ENCODE peak calls at places on chromosomes 6 and 20, in four cellular contexts. N is fibroblast of lung, D is body of pancreas, I is heart left ventricle. R is an unnamed sample.
A peak's percentile ranks its signal among the peaks of the same experiment; 100 is the strongest.

GRCh38 chr6:23633986-23634385 is 492.0 kb upstream of the NRSN1 start:
- DNase-seq in I (no peak), D (no peak), N (no peak), R (no peak)

GRCh38 chr6:90472716-90473115 is 114.2 kb downstream of the MAP3K7 start:
- DNase-seq in D (no peak), I (no peak), N (no peak), R (no peak)

GRCh38 chr6:56841751-56842150 is 113.2 kb upstream of the BEND6 start:
- DNase-seq in D (no peak), N (no peak), I (no peak), R (no peak)

GRCh38 chr20:17875106-17875980 is 93.3 kb downstream of the SNX5 start:
- DNase-seq in N (peak; percentile 83), D (peak; percentile 97), I (peak; percentile 56), R (peak; percentile 92)

GRCh38 chr20:58329711-58330110 is 20.2 kb downstream of the RAB22A start:
- DNase-seq in D (no peak), N (no peak), I (no peak), R (no peak)

GRCh38 chr6:24228681-24229255 is 102.8 kb downstream of the NRSN1 start:
- DNase-seq in D (no peak), N (peak; percentile 60), I (no peak), R (peak; percentile 63)

GRCh38 chr20:58553841-58554240 is 38.6 kb upstream of the APCDD1L start:
- DNase-seq in D (no peak), N (peak; percentile 80), I (no peak), R (peak; percentile 30)

GRCh38 chr6:165922309-165922794 is 245.3 kb downstream of the TBXT start:
- DNase-seq in D (no peak), I (no peak), N (peak; percentile 35), R (peak; percentile 86)

GRCh38 chr6:53112404-53112803 is 36.2 kb downstream of the GCM1 start:
- DNase-seq in D (no peak), I (no peak), N (no peak), R (no peak)

GRCh38 chr6:12479885-12480284 is 189.7 kb downstream of the EDN1 start:
- DNase-seq in N (peak; percentile 66), I (no peak), D (no peak), R (peak; percentile 21)

GRCh38 chr6:107625264-107625663 is 135.3 kb downstream of the SOBP start:
- DNase-seq in D (no peak), I (no peak), N (no peak), R (no peak)

GRCh38 chr6:52975580-52975979 is 19.5 kb downstream of the GSTA4 start:
- DNase-seq in D (no peak), N (no peak), I (no peak), R (no peak)

GRCh38 chr6:113416166-113416565 is 441.0 kb upstream of the MARCKS start:
- DNase-seq in D (no peak), N (peak; percentile 46), I (no peak), R (no peak)

GRCh38 chr6:114762145-114762544 is 419.3 kb upstream of the HS3ST5 start:
- DNase-seq in D (no peak), I (no peak), N (no peak), R (no peak)

GRCh38 chr20:61292821-61293612 is 41.0 kb downstream of the CDH4 start:
- DNase-seq in N (no peak), D (no peak), I (no peak), R (no peak)

GRCh38 chr6:148803979-148804378 is 57.1 kb downstream of the UST start:
- DNase-seq in I (no peak), N (peak; percentile 9), D (no peak), R (no peak)

GRCh38 chr20:35269055-35269781 is 8.7 kb downstream of the MMP24OS start:
- DNase-seq in D (peak; percentile 68), I (peak; percentile 43), N (peak; percentile 45), R (peak; percentile 72)

GRCh38 chr6:26205161-26205624 is 118.0 kb downstream of the HFE start:
- DNase-seq in N (peak; percentile 90), I (peak; percentile 84), D (peak; percentile 50), R (peak; percentile 95)

GRCh38 chr6:169101981-169102380 is 151.7 kb downstream of the THBS2 start:
- DNase-seq in I (no peak), D (no peak), N (peak; percentile 61), R (no peak)

GRCh38 chr6:22071655-22072054 is 225.2 kb downstream of the PRL start:
- DNase-seq in N (peak; percentile 50), D (no peak), I (peak; percentile 75), R (peak; percentile 71)
- H3K4me3 ChIP-seq in N (peak overlapping the region; percentile 43), D (no peak overlapping the region), I (peak overlapping the region; percentile 28), R (peak overlapping the region; percentile 36)

GRCh38 chr6:142842423-142843261 is 102.3 kb downstream of the HIVEP2 start:
- DNase-seq in N (peak; percentile 83), D (no peak), I (no peak), R (peak; percentile 60)
- H3K4me3 ChIP-seq in N (peak overlapping the region; percentile 34), D (no peak overlapping the region), I (peak overlapping the region; percentile 24), R (peak overlapping the region; percentile 1)

DNA sequence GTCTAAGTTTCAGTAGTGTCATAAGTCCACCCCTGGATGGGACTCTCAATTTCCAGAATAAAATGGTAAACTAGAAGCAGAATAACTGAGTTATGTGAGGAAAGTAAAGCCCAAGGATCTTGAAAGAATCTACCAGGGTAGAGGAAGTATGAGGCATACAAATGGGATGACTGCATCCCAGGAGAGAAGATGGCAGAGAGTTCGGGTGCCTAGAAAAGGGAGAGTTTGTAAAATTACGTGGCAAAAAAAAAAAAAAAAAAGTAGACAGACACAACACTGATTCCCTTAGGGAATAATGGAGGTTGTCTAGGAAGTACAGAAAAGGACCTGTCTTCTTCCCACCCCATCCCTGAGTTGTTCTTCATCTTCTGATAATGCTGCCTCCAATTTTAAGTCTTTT is 3.4 kb downstream of the GABBR1 start:
- DNase-seq in N (no peak), D (no peak), I (no peak), R (no peak)
- H3K4me3 ChIP-seq in N (no peak overlapping the region), D (no peak overlapping the region), I (no peak overlapping the region), R (no peak overlapping the region)

DNA sequence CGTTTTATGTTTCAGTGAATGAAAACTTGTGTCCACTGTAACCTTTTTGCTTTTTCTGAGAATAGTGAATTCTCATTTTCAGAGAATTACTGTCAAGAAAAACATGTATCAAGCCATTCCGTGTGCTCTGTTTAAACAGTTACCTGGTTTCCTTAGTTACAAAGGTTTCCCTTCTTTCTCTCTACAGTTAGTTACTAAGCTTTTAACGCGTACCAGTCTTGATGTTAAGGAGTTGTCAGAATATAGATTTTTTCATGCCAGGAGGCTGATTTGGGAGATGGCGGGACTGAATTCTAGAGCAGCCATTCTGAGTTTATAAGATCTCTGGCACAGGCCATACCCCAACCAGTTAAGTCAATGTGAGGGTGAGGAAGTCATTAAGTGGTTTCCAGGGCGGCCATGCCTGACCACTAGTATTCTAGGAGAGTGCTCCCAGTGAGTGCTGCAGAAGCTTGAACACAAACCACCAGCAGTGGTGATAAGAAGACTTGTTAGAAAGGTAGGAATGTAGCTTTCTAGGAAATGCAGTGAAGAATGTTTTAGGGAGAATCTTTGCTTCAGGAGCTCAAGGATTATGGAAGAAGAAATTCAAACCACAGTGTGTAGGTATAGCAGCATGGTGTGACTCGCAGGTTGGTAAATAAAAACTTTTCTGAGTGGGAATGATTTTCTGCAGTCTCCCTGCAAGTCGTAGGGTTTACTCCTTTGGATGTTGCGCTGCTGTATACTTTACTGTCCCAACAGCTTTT is 112.9 kb downstream of the JARID2 start:
- DNase-seq in D (no peak), N (peak; percentile 83), I (no peak), R (peak; percentile 23)
- H3K4me3 ChIP-seq in D (no peak overlapping the region), N (no peak overlapping the region), I (peak overlapping the region; percentile 18), R (no peak overlapping the region)

GRCh38 chr20:1466211-1467081 is at the start of gene NSFL1C:
- DNase-seq in I (peak; percentile 95), D (peak; percentile 97), N (peak; percentile 93), R (peak; percentile 95)

GRCh38 chr20:1467082-1467354 is 369 bp upstream of the NSFL1C start:
- DNase-seq in N (no peak), D (no peak), I (no peak), R (no peak)

GRCh38 chr20:1468117-1468624 is 1.5 kb upstream of the NSFL1C start:
- DNase-seq in N (no peak), D (no peak), I (no peak), R (no peak)

GRCh38 chr20:1469306-1469905 is 2.8 kb upstream of the NSFL1C start:
- DNase-seq in I (no peak), N (no peak), D (no peak), R (no peak)

GRCh38 chr20:1467355-1468116 is 887 bp upstream of the NSFL1C start:
- DNase-seq in I (no peak), D (peak; percentile 52), N (no peak), R (no peak)
- H3K4me3 ChIP-seq in I (peak overlapping the region; percentile 74), D (no peak overlapping the region), N (peak overlapping the region; percentile 10), R (no peak overlapping the region)

GRCh38 chr6:36850001-36850400 is 10.8 kb upstream of the CPNE5 start:
- DNase-seq in N (no peak), D (no peak), I (no peak), R (no peak)

GRCh38 chr6:36851632-36852031 is 12.4 kb upstream of the CPNE5 start:
- DNase-seq in D (no peak), I (no peak), N (no peak), R (peak; percentile 77)

GRCh38 chr6:36853325-36853724 is 14.1 kb upstream of the CPNE5 start:
- DNase-seq in D (no peak), I (no peak), N (peak; percentile 85), R (peak; percentile 96)

GRCh38 chr6:36852481-36853147 is 13.4 kb upstream of the CPNE5 start:
- DNase-seq in N (peak; percentile 68), D (no peak), I (no peak), R (peak; percentile 83)

GRCh38 chr6:36851149-36851614 is 11.9 kb upstream of the CPNE5 start:
- DNase-seq in N (peak; percentile 66), D (peak; percentile 59), I (peak; percentile 69), R (peak; percentile 88)
- H3K4me3 ChIP-seq in N (no peak overlapping the region), D (no peak overlapping the region), I (no peak overlapping the region), R (no peak overlapping the region)

DNA sequence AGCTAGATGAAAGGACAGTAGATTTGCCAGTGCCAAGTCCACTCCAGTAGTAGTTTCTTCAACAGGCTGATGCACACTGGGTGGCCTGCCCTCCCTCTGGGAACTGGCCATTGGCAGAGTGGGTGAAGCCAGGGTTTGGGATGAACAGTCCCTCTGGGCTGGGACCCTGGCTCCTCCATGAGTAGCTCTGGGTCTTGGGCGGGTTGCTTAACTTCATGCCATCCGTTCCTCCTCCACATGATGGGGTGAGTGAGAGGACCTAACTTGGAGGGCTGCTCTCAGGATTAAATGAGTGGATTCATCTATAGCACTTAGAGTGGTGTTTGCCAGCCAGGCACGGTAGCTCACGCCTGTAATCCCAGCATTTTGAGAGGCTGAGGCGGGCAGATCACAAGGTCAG is 47.2 kb downstream of the PLAGL2 start:
- DNase-seq in D (no peak), I (no peak), N (no peak), R (no peak)
- H3K4me3 ChIP-seq in D (no peak overlapping the region), I (no peak overlapping the region), N (no peak overlapping the region), R (no peak overlapping the region)